ENCODE peak calls at places on chromosomes 11 and 22, in eight cellular contexts. G is ascending aorta, C is stomach, F is sigmoid colon, B is Panc1, E is right cardiac atrium, L is cardiac muscle cell, W is colonic mucosa. D is an unnamed sample. For H3K4me1, the result is how much of the 10 kb centered on the place peaks cover.

GRCh38 chr11:11382858-11383532 is 29.9 kb upstream of the CSNK2A3 start:
- DNase-seq in G (no peak), C (no peak), F (no peak), B (no peak), E (no peak), L (no peak), W (no peak), D (no peak)

GRCh38 chr22:40010752-40011145 is 16.0 kb downstream of the FAM83F start:
- DNase-seq in G (no peak), C (no peak), F (no peak), B (no peak), E (no peak), L (no peak), W (no peak), D (no peak)

GRCh38 chr11:96827164-96827563 is 437.4 kb downstream of the JRKL start:
- DNase-seq in G (no peak), C (no peak), F (no peak), B (no peak), E (no peak), L (peak), W (no peak), D (no peak)

GRCh38 chr11:65134952-65135632 is 773 bp upstream of the SYVN1 start:
- DNase-seq in G (peak), C (peak), F (peak), B (no peak), E (peak), L (peak), W (peak), D (peak)

GRCh38 chr11:26987205-26987604 is 6.7 kb upstream of the FIBIN start:
- DNase-seq in G (no peak), C (no peak), F (no peak), B (no peak), E (no peak), L (peak), W (no peak), D (no peak)

GRCh38 chr11:121535122-121535796 is 82.5 kb upstream of the SORL1-AS1 start:
- DNase-seq in G (no peak), C (no peak), F (no peak), B (no peak), E (no peak), L (no peak), W (no peak), D (no peak)

GRCh38 chr11:118488480-118489109 is 38.7 kb upstream of the TTC36 start:
- DNase-seq in G (no peak), C (peak), F (peak), B (peak), E (peak), L (peak), W (peak), D (peak)

GRCh38 chr11:592501-592900 is 16.2 kb downstream of the PHRF1 start:
- DNase-seq in G (no peak), C (no peak), F (no peak), B (no peak), E (no peak), L (no peak), W (no peak), D (no peak)

GRCh38 chr11:115656684-115657083 is 152.5 kb upstream of the CADM1 start:
- DNase-seq in G (no peak), C (no peak), F (no peak), B (no peak), E (no peak), L (no peak), W (peak), D (no peak)

GRCh38 chr11:24311974-24312373 is 184.9 kb upstream of the LUZP2 start:
- DNase-seq in G (no peak), C (no peak), F (no peak), B (no peak), E (no peak), L (no peak), W (no peak), D (no peak)

GRCh38 chr11:114109206-114110090 is 49.9 kb downstream of the ZBTB16 start:
- DNase-seq in G (no peak), C (no peak), F (peak), B (no peak), E (no peak), L (no peak), W (no peak), D (no peak)

GRCh38 chr11:114075891-114076441 is 16.5 kb downstream of the ZBTB16 start:
- DNase-seq in G (no peak), C (no peak), F (peak), B (no peak), E (peak), L (peak), W (no peak), D (no peak)

GRCh38 chr22:36257308-36257707 is 4.4 kb downstream of the APOL1 start:
- DNase-seq in G (no peak), C (no peak), F (no peak), B (no peak), E (no peak), L (no peak), W (no peak), D (no peak)

GRCh38 chr11:13135385-13136271 is 126.5 kb downstream of the RASSF10 start:
- DNase-seq in G (no peak), C (no peak), F (no peak), B (no peak), E (no peak), L (peak), W (no peak), D (no peak)

GRCh38 chr11:22432331-22433065 is 94.3 kb downstream of the SLC17A6 start:
- DNase-seq in G (no peak), C (no peak), F (no peak), B (no peak), E (peak), L (peak), W (no peak), D (peak)

GRCh38 chr11:75816561-75817239 is 1.7 kb downstream of the UVRAG start:
- DNase-seq in G (no peak), C (no peak), F (no peak), B (no peak), E (no peak), L (peak), W (no peak), D (no peak)

GRCh38 chr11:45803981-45804805 is 756 bp upstream of the SLC35C1 start:
- DNase-seq in G (peak), C (peak), F (peak), B (no peak), E (peak), L (peak), W (peak), D (no peak)

GRCh38 chr11:88555018-88555828 is 217.7 kb upstream of the CTSC start:
- DNase-seq in G (no peak), C (no peak), F (no peak), B (peak), E (no peak), L (peak), W (no peak), D (no peak)

GRCh38 chr11:20840341-20840740 is 171.0 kb downstream of the NELL1 start:
- DNase-seq in G (no peak), C (no peak), F (no peak), B (no peak), E (no peak), L (no peak), W (no peak), D (no peak)

GRCh38 chr11:75888391-75888790 is 73.4 kb downstream of the UVRAG start:
- DNase-seq in G (no peak), C (no peak), F (no peak), B (no peak), E (no peak), L (no peak), W (no peak), D (no peak)

GRCh38 chr22:33519974-33520903 is 400.0 kb downstream of the LARGE1 start:
- DNase-seq in G (no peak), C (no peak), F (no peak), B (no peak), E (no peak), L (no peak), W (no peak), D (no peak)

GRCh38 chr22:29167032-29167911 is 38.4 kb upstream of the EMID1 start:
- DNase-seq in G (no peak), C (no peak), F (peak), B (no peak), E (no peak), L (no peak), W (no peak), D (no peak)

GRCh38 chr11:63915961-63916836 is 765 bp downstream of the RCOR2 start:
- DNase-seq in G (no peak), C (peak), F (no peak), B (no peak), E (peak), L (peak), W (peak), D (no peak)

GRCh38 chr11:119647254-119647653 is 81.7 kb downstream of the NECTIN1 start:
- DNase-seq in G (no peak), C (no peak), F (no peak), B (no peak), E (no peak), L (no peak), W (no peak), D (no peak)

GRCh38 chr11:118572075-118572913 is at the start of gene ARCN1:
- DNase-seq in G (peak), C (peak), F (peak), B (no peak), E (peak), L (peak), W (peak), D (peak)

DNA sequence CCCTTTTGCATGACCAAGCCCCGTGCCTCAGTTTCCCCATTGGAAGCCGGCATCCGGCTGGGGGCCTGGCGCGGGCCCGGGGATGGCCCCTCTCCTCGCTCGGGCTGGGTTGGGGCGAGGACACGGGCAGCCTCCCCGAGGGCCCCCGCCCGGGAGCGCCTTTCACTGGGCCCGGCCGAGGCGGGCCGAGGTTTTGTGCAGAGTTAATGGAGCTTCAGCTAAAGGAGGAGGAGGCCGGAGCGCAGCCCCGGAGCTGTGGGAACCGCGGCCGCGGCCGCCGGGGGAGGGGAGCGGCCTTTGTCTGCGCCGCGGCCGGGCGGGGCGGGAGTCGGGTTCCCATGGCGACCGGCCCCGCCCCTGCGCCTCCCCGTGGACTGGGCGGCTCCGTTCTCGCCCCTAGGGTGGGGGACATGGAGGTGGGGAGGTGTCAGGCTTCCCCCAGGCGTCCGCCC is 1.4 kb upstream of the MAPK11 start:
- DNase-seq in G (no peak), C (peak), F (no peak), B (no peak), E (peak), L (peak), W (peak), D (no peak)
- H3K4me1 ChIP-seq in G (under half), C (half or more), F (under half), B (under half), E (under half), L (under half), W (under half), D (under half)

DNA sequence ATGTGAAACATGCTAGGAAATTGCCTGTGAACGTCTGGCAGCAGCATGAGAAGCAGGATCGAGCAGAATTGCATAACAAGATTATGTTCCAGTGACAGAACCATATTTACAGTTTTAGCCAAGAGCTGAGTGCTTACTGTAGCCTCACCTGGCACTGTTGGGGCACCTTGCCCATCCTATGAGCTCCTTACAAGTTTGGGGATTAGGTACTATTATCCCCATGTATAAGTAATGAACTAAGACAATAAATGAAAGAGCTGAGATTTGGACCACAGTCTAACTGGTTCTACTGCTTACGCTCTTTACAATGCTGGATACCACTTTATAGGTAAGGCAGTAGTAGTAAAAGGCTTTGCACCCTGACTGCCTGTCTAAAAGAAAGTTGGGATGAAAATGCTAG is 17.1 kb upstream of the PATE1 start:
- DNase-seq in G (no peak), C (no peak), F (no peak), B (no peak), E (no peak), L (peak), W (no peak), D (no peak)
- H3K4me1 ChIP-seq in G (under half), C (under half), F (under half), B (under half), E (under half), L (under half), W (under half), D (under half)

DNA sequence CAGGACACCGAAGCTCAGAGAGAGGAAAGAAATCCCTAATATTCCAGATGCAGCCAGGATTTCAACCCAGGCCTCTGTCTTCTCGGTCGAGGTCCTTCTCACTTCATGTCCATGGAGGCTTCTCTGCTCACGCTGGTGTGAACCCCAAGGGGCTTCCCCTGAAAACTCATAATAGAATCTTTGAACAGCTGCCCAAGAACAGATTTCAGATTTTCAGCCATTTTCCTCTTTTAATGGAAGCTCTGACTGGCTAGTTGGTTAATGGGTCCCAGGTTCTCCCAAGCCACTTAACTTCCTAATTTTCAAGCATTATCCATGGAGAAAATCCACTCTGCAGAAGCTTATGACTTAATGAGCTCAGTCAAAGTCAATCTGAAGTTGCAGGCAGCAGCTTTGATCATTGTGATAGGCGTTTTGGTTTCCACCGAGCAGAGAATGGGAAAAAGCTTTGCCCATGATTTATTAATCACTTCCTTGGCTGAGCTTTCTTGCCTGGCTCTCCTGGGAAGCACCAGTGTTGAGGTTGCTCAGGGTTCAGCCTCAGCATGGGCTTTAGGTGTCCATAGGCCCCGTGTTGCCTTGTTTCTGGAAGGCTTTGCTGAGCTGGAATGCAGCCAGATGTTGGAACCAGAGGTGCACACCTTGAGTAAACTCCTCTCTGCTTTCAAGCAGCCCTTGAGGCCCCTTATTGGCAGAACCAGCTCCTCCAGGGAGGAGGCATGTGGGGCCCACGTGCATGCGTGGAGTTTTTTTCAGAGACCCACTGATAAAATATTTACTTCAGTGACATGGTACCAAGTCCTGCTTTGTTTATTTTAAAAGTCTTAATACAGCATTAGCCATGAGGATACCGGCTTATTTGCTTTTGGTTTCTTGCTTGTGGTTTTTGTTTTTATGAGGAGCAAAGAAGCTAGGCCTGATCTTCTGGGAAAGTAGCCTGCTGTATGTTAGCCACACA is 25.5 kb downstream of the LDLRAD3 start:
- DNase-seq in G (no peak), C (peak), F (no peak), B (no peak), E (no peak), L (no peak), W (peak), D (no peak)
- H3K4me1 ChIP-seq in G (under half), C (under half), F (under half), B (under half), E (under half), L (under half), W (under half), D (under half)

DNA sequence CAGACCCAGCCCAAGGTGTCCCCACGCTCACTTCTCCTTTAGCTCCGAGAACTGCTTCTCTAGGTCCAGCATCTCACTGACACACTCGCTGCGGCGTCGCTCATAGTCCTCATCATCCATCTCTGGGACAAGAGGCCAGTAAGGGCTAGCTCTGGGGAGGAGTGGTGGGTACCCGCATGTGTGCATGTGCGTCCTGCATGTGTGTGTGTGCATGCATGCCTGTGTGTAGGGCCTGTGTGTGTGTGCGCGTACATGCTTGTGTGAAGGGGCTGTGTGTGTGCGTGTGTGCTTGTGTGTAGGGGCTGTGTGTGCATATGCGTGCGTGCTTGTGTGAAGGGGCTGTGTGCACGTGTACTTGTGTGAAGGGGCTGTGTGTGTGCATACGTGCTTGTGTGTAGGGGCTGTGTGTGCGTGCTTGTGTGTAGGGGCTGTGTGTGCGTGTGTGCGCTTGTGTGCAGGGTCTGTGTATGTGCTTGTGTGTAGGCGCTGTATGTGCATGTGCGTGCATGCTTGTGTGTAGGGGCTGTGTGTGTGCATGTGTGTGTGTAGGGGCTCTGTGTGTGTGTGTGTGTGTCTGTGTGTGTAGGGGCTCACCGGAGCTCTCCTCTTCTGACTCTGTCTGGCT is 3.3 kb downstream of the BRMS1 start:
- DNase-seq in G (no peak), C (no peak), F (no peak), B (no peak), E (peak), L (no peak), W (no peak), D (no peak)
- H3K4me1 ChIP-seq in G (under half), C (under half), F (under half), B (under half), E (under half), L (under half), W (under half), D (under half)